ENCODE peak calls at places on chromosomes 5 and 9, in ten cellular contexts. One of them, this sample, is unnamed.

GRCh38 chr9:107158321-107158720 is 124.8 kb upstream of the RAD23B start:
- DNase-seq in chondrocyte: no peak
- DNase-seq in CD14-positive monocyte: no peak
- DNase-seq in foreskin fibroblast: no peak
- DNase-seq in lung: no peak
- DNase-seq in neural crest cell: peak
- DNase-seq in Peyer's patch: no peak
- DNase-seq in hepatocyte: peak
- DNase-seq in dorsolateral prefrontal cortex: no peak
- DNase-seq in fibroblast of the aortic adventitia: peak
- DNase-seq in this sample: peak

GRCh38 chr5:25489834-25490538 is 845.2 kb upstream of the CDH10 start:
- DNase-seq in dorsolateral prefrontal cortex: no peak
- DNase-seq in foreskin fibroblast: no peak
- DNase-seq in neural crest cell: no peak
- DNase-seq in fibroblast of the aortic adventitia: no peak
- DNase-seq in Peyer's patch: no peak
- DNase-seq in chondrocyte: no peak
- DNase-seq in CD14-positive monocyte: no peak
- DNase-seq in hepatocyte: no peak
- DNase-seq in lung: no peak
- DNase-seq in this sample: no peak

GRCh38 chr9:136482046-136482792 is 621 bp downstream of the SEC16A start:
- DNase-seq in neural crest cell: no peak
- DNase-seq in lung: no peak
- DNase-seq in hepatocyte: peak
- DNase-seq in fibroblast of the aortic adventitia: peak
- DNase-seq in dorsolateral prefrontal cortex: no peak
- DNase-seq in Peyer's patch: peak
- DNase-seq in chondrocyte: peak
- DNase-seq in CD14-positive monocyte: no peak
- DNase-seq in foreskin fibroblast: peak
- DNase-seq in this sample: no peak

GRCh38 chr5:111225926-111226325 is 1.7 kb downstream of the CAMK4 start:
- DNase-seq in Peyer's patch: peak
- DNase-seq in CD14-positive monocyte: no peak
- DNase-seq in foreskin fibroblast: no peak
- DNase-seq in hepatocyte: no peak
- DNase-seq in fibroblast of the aortic adventitia: no peak
- DNase-seq in chondrocyte: no peak
- DNase-seq in neural crest cell: no peak
- DNase-seq in lung: no peak
- DNase-seq in dorsolateral prefrontal cortex: no peak
- DNase-seq in this sample: no peak

GRCh38 chr9:136363606-136364368 is at the start of gene DNLZ:
- DNase-seq in chondrocyte: no peak
- DNase-seq in dorsolateral prefrontal cortex: peak
- DNase-seq in fibroblast of the aortic adventitia: peak
- DNase-seq in neural crest cell: peak
- DNase-seq in lung: peak
- DNase-seq in CD14-positive monocyte: peak
- DNase-seq in Peyer's patch: peak
- DNase-seq in hepatocyte: peak
- DNase-seq in foreskin fibroblast: peak
- DNase-seq in this sample: peak

GRCh38 chr5:175572922-175573321 is 84.9 kb upstream of the HRH2 start:
- DNase-seq in neural crest cell: no peak
- DNase-seq in Peyer's patch: no peak
- DNase-seq in fibroblast of the aortic adventitia: peak
- DNase-seq in CD14-positive monocyte: no peak
- DNase-seq in chondrocyte: no peak
- DNase-seq in hepatocyte: peak
- DNase-seq in foreskin fibroblast: peak
- DNase-seq in dorsolateral prefrontal cortex: no peak
- DNase-seq in lung: no peak
- DNase-seq in this sample: no peak

GRCh38 chr5:98606961-98607360 is 166.5 kb upstream of the RGMB start:
- DNase-seq in hepatocyte: no peak
- DNase-seq in fibroblast of the aortic adventitia: no peak
- DNase-seq in lung: no peak
- DNase-seq in CD14-positive monocyte: no peak
- DNase-seq in neural crest cell: no peak
- DNase-seq in foreskin fibroblast: no peak
- DNase-seq in chondrocyte: no peak
- DNase-seq in Peyer's patch: no peak
- DNase-seq in dorsolateral prefrontal cortex: no peak
- DNase-seq in this sample: no peak

GRCh38 chr9:127661342-127661741 is 45.4 kb upstream of the CFAP157 start:
- DNase-seq in foreskin fibroblast: no peak
- DNase-seq in lung: no peak
- DNase-seq in Peyer's patch: no peak
- DNase-seq in fibroblast of the aortic adventitia: no peak
- DNase-seq in CD14-positive monocyte: no peak
- DNase-seq in chondrocyte: no peak
- DNase-seq in hepatocyte: no peak
- DNase-seq in dorsolateral prefrontal cortex: peak
- DNase-seq in neural crest cell: no peak
- DNase-seq in this sample: peak

GRCh38 chr5:20360243-20360642 is 372.2 kb upstream of the CDH18 start:
- DNase-seq in dorsolateral prefrontal cortex: peak
- DNase-seq in chondrocyte: no peak
- DNase-seq in foreskin fibroblast: no peak
- DNase-seq in lung: no peak
- DNase-seq in fibroblast of the aortic adventitia: no peak
- DNase-seq in hepatocyte: no peak
- DNase-seq in neural crest cell: no peak
- DNase-seq in CD14-positive monocyte: no peak
- DNase-seq in Peyer's patch: no peak
- DNase-seq in this sample: no peak

GRCh38 chr5:150497274-150497988 is 10.5 kb upstream of the NDST1 start:
- DNase-seq in dorsolateral prefrontal cortex: no peak
- DNase-seq in lung: peak
- DNase-seq in hepatocyte: peak
- DNase-seq in neural crest cell: no peak
- DNase-seq in CD14-positive monocyte: no peak
- DNase-seq in Peyer's patch: no peak
- DNase-seq in chondrocyte: no peak
- DNase-seq in foreskin fibroblast: peak
- DNase-seq in fibroblast of the aortic adventitia: peak
- DNase-seq in this sample: peak
- TF ChIP-seq CTCF in dorsolateral prefrontal cortex: no peak
- TF ChIP-seq CTCF in lung: no peak
- TF ChIP-seq CTCF in hepatocyte: no peak
- TF ChIP-seq CTCF in neural crest cell: no peak
- TF ChIP-seq CTCF in CD14-positive monocyte: no peak
- TF ChIP-seq CTCF in Peyer's patch: no peak
- TF ChIP-seq CTCF in chondrocyte: peak
- TF ChIP-seq CTCF in foreskin fibroblast: no peak
- TF ChIP-seq CTCF in fibroblast of the aortic adventitia: no peak
- TF ChIP-seq CTCF in this sample: no peak

GRCh38 chr5:144333336-144333920 is 162.8 kb downstream of the KCTD16 start:
- DNase-seq in lung: no peak
- DNase-seq in neural crest cell: no peak
- DNase-seq in fibroblast of the aortic adventitia: peak
- DNase-seq in CD14-positive monocyte: no peak
- DNase-seq in foreskin fibroblast: no peak
- DNase-seq in dorsolateral prefrontal cortex: no peak
- DNase-seq in chondrocyte: no peak
- DNase-seq in Peyer's patch: no peak
- DNase-seq in hepatocyte: no peak
- DNase-seq in this sample: no peak

GRCh38 chr5:144331361-144331760 is 160.7 kb downstream of the KCTD16 start:
- DNase-seq in foreskin fibroblast: no peak
- DNase-seq in chondrocyte: no peak
- DNase-seq in dorsolateral prefrontal cortex: no peak
- DNase-seq in neural crest cell: no peak
- DNase-seq in CD14-positive monocyte: no peak
- DNase-seq in fibroblast of the aortic adventitia: no peak
- DNase-seq in hepatocyte: no peak
- DNase-seq in lung: no peak
- DNase-seq in Peyer's patch: no peak
- DNase-seq in this sample: no peak

GRCh38 chr5:144335561-144335960 is 164.9 kb downstream of the KCTD16 start:
- DNase-seq in Peyer's patch: no peak
- DNase-seq in foreskin fibroblast: no peak
- DNase-seq in chondrocyte: no peak
- DNase-seq in hepatocyte: no peak
- DNase-seq in CD14-positive monocyte: no peak
- DNase-seq in neural crest cell: no peak
- DNase-seq in fibroblast of the aortic adventitia: no peak
- DNase-seq in dorsolateral prefrontal cortex: no peak
- DNase-seq in lung: no peak
- DNase-seq in this sample: no peak

GRCh38 chr5:144328980-144329379 is 158.3 kb downstream of the KCTD16 start:
- DNase-seq in neural crest cell: no peak
- DNase-seq in fibroblast of the aortic adventitia: no peak
- DNase-seq in chondrocyte: no peak
- DNase-seq in CD14-positive monocyte: no peak
- DNase-seq in Peyer's patch: no peak
- DNase-seq in hepatocyte: no peak
- DNase-seq in lung: no peak
- DNase-seq in foreskin fibroblast: no peak
- DNase-seq in dorsolateral prefrontal cortex: no peak
- DNase-seq in this sample: no peak

DNA sequence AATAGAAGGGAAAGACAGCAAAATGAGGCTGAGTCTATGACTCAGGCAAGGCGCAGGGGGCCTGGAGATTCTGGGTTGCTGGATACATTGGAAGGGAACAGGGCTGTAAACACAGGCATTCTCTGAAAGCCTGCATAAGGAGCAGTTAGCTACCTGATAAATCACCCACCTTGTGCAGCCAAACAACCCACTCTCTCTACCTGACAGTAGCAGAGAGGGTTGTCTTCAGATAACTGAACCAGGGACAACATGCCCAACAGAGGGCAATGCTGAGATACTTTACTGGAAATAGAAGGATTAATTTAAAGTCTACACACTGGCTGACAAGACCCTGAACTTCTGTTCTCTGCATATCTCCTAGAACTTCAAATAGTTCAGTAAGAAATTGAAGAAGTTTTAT is 161.6 kb downstream of the KCTD16 start:
- DNase-seq in hepatocyte: no peak
- DNase-seq in foreskin fibroblast: no peak
- DNase-seq in chondrocyte: no peak
- DNase-seq in neural crest cell: no peak
- DNase-seq in Peyer's patch: no peak
- DNase-seq in dorsolateral prefrontal cortex: no peak
- DNase-seq in fibroblast of the aortic adventitia: no peak
- DNase-seq in lung: no peak
- DNase-seq in CD14-positive monocyte: no peak
- DNase-seq in this sample: no peak
- TF ChIP-seq CTCF in hepatocyte: peak
- TF ChIP-seq CTCF in foreskin fibroblast: peak
- TF ChIP-seq CTCF in chondrocyte: peak
- TF ChIP-seq CTCF in neural crest cell: peak
- TF ChIP-seq CTCF in Peyer's patch: no peak
- TF ChIP-seq CTCF in dorsolateral prefrontal cortex: no peak
- TF ChIP-seq CTCF in fibroblast of the aortic adventitia: peak
- TF ChIP-seq CTCF in lung: no peak
- TF ChIP-seq CTCF in CD14-positive monocyte: no peak
- TF ChIP-seq CTCF in this sample: no peak

GRCh38 chr5:77491783-77492652 is at the start of gene WDR41:
- DNase-seq in foreskin fibroblast: peak
- DNase-seq in fibroblast of the aortic adventitia: peak
- DNase-seq in hepatocyte: peak
- DNase-seq in lung: peak
- DNase-seq in CD14-positive monocyte: peak
- DNase-seq in Peyer's patch: peak
- DNase-seq in neural crest cell: peak
- DNase-seq in chondrocyte: peak
- DNase-seq in dorsolateral prefrontal cortex: peak
- DNase-seq in this sample: peak
- TF ChIP-seq CTCF in foreskin fibroblast: peak
- TF ChIP-seq CTCF in fibroblast of the aortic adventitia: peak
- TF ChIP-seq CTCF in hepatocyte: peak
- TF ChIP-seq CTCF in lung: peak
- TF ChIP-seq CTCF in CD14-positive monocyte: peak
- TF ChIP-seq CTCF in Peyer's patch: peak
- TF ChIP-seq CTCF in neural crest cell: peak
- TF ChIP-seq CTCF in chondrocyte: peak
- TF ChIP-seq CTCF in dorsolateral prefrontal cortex: peak
- TF ChIP-seq CTCF in this sample: peak

GRCh38 chr9:77756449-77756848 is 108.3 kb upstream of the GNA14 start:
- DNase-seq in dorsolateral prefrontal cortex: no peak
- DNase-seq in hepatocyte: no peak
- DNase-seq in lung: no peak
- DNase-seq in foreskin fibroblast: no peak
- DNase-seq in Peyer's patch: no peak
- DNase-seq in neural crest cell: no peak
- DNase-seq in chondrocyte: no peak
- DNase-seq in fibroblast of the aortic adventitia: no peak
- DNase-seq in CD14-positive monocyte: no peak
- DNase-seq in this sample: no peak
- TF ChIP-seq CTCF in dorsolateral prefrontal cortex: no peak
- TF ChIP-seq CTCF in hepatocyte: no peak
- TF ChIP-seq CTCF in lung: no peak
- TF ChIP-seq CTCF in foreskin fibroblast: no peak
- TF ChIP-seq CTCF in Peyer's patch: no peak
- TF ChIP-seq CTCF in neural crest cell: no peak
- TF ChIP-seq CTCF in chondrocyte: no peak
- TF ChIP-seq CTCF in fibroblast of the aortic adventitia: no peak
- TF ChIP-seq CTCF in CD14-positive monocyte: no peak
- TF ChIP-seq CTCF in this sample: no peak

DNA sequence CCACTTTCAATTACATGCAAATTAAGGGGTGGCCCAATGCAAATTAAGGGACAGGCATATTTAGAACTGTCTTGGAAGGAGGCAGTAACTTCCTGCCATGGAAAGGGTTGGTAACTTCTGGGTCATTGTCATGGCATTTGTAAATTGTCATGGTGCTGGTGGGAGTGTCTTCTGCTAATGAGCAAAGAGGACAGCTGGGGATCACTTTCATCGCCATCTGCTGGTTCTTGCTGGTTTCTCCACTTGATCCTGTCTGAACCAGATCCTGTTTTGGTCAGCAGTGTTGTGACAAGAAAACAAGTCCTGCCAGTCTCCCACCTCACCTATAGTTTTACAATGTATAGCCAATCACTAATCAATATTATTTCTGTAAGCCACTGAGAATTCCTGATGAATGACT is 23.4 kb upstream of the UGT3A2 start:
- DNase-seq in neural crest cell: no peak
- DNase-seq in foreskin fibroblast: peak
- DNase-seq in hepatocyte: peak
- DNase-seq in chondrocyte: no peak
- DNase-seq in CD14-positive monocyte: no peak
- DNase-seq in dorsolateral prefrontal cortex: no peak
- DNase-seq in lung: no peak
- DNase-seq in Peyer's patch: no peak
- DNase-seq in fibroblast of the aortic adventitia: peak
- DNase-seq in this sample: peak
- TF ChIP-seq CTCF in neural crest cell: peak
- TF ChIP-seq CTCF in foreskin fibroblast: peak
- TF ChIP-seq CTCF in hepatocyte: peak
- TF ChIP-seq CTCF in chondrocyte: peak
- TF ChIP-seq CTCF in CD14-positive monocyte: peak
- TF ChIP-seq CTCF in dorsolateral prefrontal cortex: no peak
- TF ChIP-seq CTCF in lung: no peak
- TF ChIP-seq CTCF in Peyer's patch: no peak
- TF ChIP-seq CTCF in fibroblast of the aortic adventitia: peak
- TF ChIP-seq CTCF in this sample: no peak

This sample was measured in glutamatergic neuron.